ENCODE peak calls at places on chromosome 15, in five cellular contexts. Z is endodermal cell, T is OCI-LY7, I is HFF-Myc, B is heart right ventricle. O is an unnamed sample.

GRCh38 chr15:56038015-56038414 is 44.6 kb upstream of the NEDD4 start:
- DNase-seq in Z (no peak), B (no peak), I (peak), T (peak), O (no peak)

GRCh38 chr15:68681836-68682235 is 103.0 kb downstream of the CORO2B start:
- DNase-seq in T (no peak), B (no peak), I (no peak), Z (peak), O (no peak)

GRCh38 chr15:69629631-69630161 is 177.1 kb downstream of the RPLP1 start:
- DNase-seq in Z (no peak), I (no peak), T (no peak), B (no peak), O (no peak)

GRCh38 chr15:68614621-68615035 is 35.8 kb downstream of the CORO2B start:
- DNase-seq in T (no peak), I (no peak), Z (peak), B (peak), O (no peak)

GRCh38 chr15:67120839-67121540 is 55.6 kb downstream of the SMAD3 start:
- DNase-seq in T (no peak), B (peak), Z (no peak), I (no peak), O (peak)

GRCh38 chr15:68821898-68822380 is 1.2 kb upstream of the ANP32A start:
- DNase-seq in T (peak), Z (peak), B (no peak), I (no peak), O (no peak)

GRCh38 chr15:77186518-77187095 is 115.7 kb upstream of the TSPAN3 start:
- DNase-seq in Z (no peak), B (no peak), T (peak), I (no peak), O (no peak)

GRCh38 chr15:65512807-65513416 is 4.6 kb downstream of the DPP8 start:
- DNase-seq in I (no peak), B (peak), T (no peak), Z (no peak), O (no peak)

GRCh38 chr15:88690331-88690730 is 51.5 kb downstream of the ISG20 start:
- DNase-seq in B (no peak), I (no peak), Z (no peak), T (no peak), O (no peak)

GRCh38 chr15:101105059-101105851 is 146.6 kb downstream of the CHSY1 start:
- DNase-seq in Z (no peak), I (no peak), T (no peak), B (no peak), O (no peak)

GRCh38 chr15:81189583-81190283 is 6.9 kb upstream of the IL16 start:
- DNase-seq in B (peak), Z (no peak), T (no peak), I (peak), O (peak)

GRCh38 chr15:34808016-34808415 is 12.7 kb upstream of the ACTC1 start:
- DNase-seq in I (no peak), Z (no peak), B (no peak), T (no peak), O (no peak)

GRCh38 chr15:78048410-78048946 is 29.0 kb downstream of the TBC1D2B start:
- DNase-seq in T (no peak), B (peak), Z (no peak), I (no peak), O (no peak)

GRCh38 chr15:66389859-66390382 is 3.2 kb downstream of the MAP2K1 start:
- DNase-seq in Z (no peak), B (no peak), T (peak), I (no peak), O (no peak)

GRCh38 chr15:48333553-48333952 is 2.3 kb downstream of the DUT start:
- DNase-seq in B (no peak), I (no peak), Z (no peak), T (peak), O (no peak)

GRCh38 chr15:83844742-83845141 is 190.8 kb downstream of the ADAMTSL3 start:
- DNase-seq in I (no peak), T (no peak), B (no peak), Z (no peak), O (no peak)

GRCh38 chr15:32849769-32850668 is 132.2 kb downstream of the GREM1 start:
- DNase-seq in Z (no peak), B (no peak), I (no peak), T (no peak), O (peak)

GRCh38 chr15:63362196-63362595 is 19.4 kb downstream of the CA12 start:
- DNase-seq in T (no peak), B (peak), Z (no peak), I (no peak), O (no peak)

GRCh38 chr15:45112143-45112591 is 1.8 kb downstream of the DUOX2 start:
- DNase-seq in B (no peak), I (no peak), Z (no peak), T (no peak), O (no peak)
- H3K4me3 ChIP-seq in B (no peak), I (no peak), Z (peak), T (no peak), O (no peak)

DNA sequence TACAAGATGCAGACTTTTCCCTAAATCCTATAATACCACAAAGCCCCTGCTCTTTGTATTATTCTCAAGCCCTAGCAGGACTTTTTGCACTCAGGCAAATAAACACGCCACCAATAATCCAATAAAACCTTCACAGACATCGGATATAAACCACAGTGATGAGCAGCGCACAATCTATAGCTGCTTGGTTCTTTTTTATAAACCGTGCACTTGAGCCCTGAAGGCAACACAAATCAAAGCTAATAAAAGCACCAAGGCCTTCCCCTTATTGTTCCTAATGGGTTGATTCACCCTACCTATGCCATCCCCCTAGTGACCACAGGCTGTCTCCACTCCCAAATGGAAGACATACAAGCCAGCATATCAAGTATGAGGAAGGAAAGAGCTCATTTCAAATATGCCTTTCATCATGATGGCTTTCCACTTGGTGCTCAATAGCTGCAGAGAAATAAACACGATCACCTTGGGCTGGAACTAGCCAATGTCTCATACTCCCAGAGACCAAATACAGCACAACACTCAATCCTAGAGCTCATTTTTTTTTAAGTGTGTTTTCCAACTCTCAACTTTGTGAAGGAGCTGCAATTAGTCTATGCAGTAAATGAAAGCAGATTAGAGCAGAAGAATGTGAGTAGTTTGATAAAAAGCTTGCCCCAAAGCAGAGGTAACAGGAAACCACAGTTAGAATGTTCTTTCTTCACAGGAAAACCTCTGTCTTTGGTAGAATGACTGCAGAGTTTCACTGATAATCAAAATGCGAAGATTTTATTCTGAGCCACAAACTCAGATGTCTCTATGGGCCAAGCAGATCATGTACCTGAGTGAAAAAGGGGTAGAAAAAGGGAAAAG is 573.9 kb downstream of the AGBL1 start:
- DNase-seq in B (no peak), T (no peak), I (no peak), Z (no peak), O (no peak)
- TF ChIP-seq CTCF in B (no peak), T (no peak), I (no peak), Z (peak), O (no peak)

GRCh38 chr15:52790941-52791751 is 1.0 kb upstream of the ONECUT1 start:
- DNase-seq in Z (peak), B (no peak), I (no peak), T (no peak), O (no peak)
- H3K4me3 ChIP-seq in Z (peak), B (peak), I (peak), T (no peak), O (peak)

GRCh38 chr15:42920281-42921048 is at the start of gene TTBK2:
- DNase-seq in B (peak), I (peak), Z (peak), T (peak), O (peak)
- TF ChIP-seq CTCF in B (peak), I (no peak), Z (peak), T (no peak), O (peak)

DNA sequence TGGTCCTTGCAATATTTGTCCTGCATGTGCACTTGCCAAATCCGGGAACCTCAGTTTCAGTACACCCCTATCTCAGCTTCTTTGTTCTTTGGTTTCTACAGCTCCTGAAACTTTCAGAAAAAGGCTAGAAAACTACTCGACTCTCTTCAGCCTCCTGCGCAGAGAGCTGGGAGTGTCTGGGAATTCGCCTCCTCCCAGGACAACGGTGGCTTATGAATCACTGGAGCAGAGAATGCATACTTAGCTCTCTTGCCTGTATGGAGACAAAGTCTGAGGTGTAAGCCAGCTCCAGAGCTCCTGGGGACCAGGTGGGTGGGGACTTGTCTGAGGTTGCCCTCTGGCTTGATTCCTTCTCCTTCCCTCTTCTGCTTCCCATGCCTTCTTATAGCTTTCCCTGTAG is 285.3 kb upstream of the ATP10A start:
- DNase-seq in T (no peak), Z (no peak), I (no peak), B (no peak), O (no peak)
- H3K4me3 ChIP-seq in T (no peak), Z (no peak), I (no peak), B (no peak), O (no peak)

GRCh38 chr15:71106802-71107500 is 8.3 kb upstream of the THSD4 start:
- DNase-seq in T (peak), B (no peak), I (no peak), Z (no peak), O (no peak)

GRCh38 chr15:71104636-71105035 is 10.6 kb upstream of the THSD4 start:
- DNase-seq in I (no peak), B (no peak), Z (no peak), T (no peak), O (no peak)

GRCh38 chr15:71098920-71099319 is 16.4 kb upstream of the THSD4 start:
- DNase-seq in B (no peak), Z (no peak), T (no peak), I (no peak), O (no peak)

GRCh38 chr15:71105444-71105843 is 9.8 kb upstream of the THSD4 start:
- DNase-seq in I (no peak), Z (no peak), T (no peak), B (no peak), O (no peak)

DNA sequence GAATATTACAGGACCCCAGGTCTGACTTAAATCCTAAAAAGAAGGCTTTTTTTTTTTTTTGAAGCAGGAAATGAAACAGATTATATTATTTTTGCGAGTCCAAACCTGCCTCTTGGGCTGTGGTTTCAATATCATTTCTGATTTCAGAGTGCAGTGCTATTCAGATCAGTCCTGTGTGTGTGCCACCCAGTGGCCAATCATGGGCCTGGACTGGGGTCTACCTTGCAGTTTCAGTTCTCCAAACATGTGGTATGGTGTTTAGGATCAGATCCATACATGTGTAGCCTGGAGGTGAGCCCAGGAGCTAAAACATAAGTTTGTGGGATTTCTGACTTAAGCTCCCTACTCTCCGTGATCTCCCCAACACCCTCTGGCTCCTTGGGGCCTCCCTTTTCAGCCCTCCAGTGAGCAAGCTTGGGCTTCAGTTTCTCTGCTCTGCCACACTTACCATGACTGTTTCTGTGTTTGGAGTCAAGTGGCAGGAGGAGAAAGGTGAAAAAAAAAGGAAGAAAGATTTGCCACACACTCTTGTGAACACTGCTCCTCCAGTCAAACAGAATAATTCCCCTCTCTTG is 12.1 kb upstream of the THSD4 start:
- DNase-seq in I (no peak), Z (peak), B (no peak), T (peak), O (no peak)
- TF ChIP-seq CTCF in I (peak), Z (peak), B (peak), T (peak), O (peak)

GRCh38 chr15:99106417-99107220 is 1.7 kb downstream of the SYNM start:
- DNase-seq in Z (peak), B (peak), T (no peak), I (no peak), O (no peak)
- H3K4me3 ChIP-seq in Z (peak), B (peak), T (no peak), I (no peak), O (peak)

DNA sequence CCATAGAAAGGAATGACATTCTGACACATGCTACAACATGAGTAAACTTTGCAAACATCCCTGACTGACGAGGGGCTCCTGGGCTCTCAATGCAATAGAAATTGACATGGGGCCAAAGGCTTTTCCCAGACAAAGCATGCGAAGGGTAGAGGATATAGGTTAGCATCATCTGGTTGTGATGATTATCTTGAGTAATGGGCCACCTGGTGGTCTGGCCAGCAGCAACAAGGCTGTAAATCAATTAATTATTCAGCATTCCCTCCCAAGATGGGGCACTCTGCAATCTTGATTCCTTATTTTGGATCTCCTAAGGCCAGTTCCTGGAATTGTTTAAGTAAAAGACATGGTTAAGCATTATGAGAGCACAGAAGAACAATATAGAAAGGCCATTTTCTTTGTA is 99.2 kb downstream of the AGBL1 start:
- DNase-seq in I (no peak), Z (peak), B (no peak), T (no peak), O (no peak)
- TF ChIP-seq CTCF in I (no peak), Z (peak), B (no peak), T (peak), O (no peak)

GRCh38 chr15:75451674-75452363 is at the start of gene SIN3A:
- DNase-seq in Z (peak), B (peak), I (peak), T (peak), O (peak)

GRCh38 chr15:75452968-75453702 is 1.6 kb upstream of the SIN3A start:
- DNase-seq in I (no peak), T (peak), Z (peak), B (peak), O (no peak)

GRCh38 chr15:75453703-75454470 is 2.4 kb upstream of the SIN3A start:
- DNase-seq in T (peak), Z (peak), I (peak), B (peak), O (peak)

GRCh38 chr15:75451202-75451673 is 252 bp downstream of the SIN3A start:
- DNase-seq in B (no peak), Z (no peak), T (no peak), I (no peak), O (no peak)

DNA sequence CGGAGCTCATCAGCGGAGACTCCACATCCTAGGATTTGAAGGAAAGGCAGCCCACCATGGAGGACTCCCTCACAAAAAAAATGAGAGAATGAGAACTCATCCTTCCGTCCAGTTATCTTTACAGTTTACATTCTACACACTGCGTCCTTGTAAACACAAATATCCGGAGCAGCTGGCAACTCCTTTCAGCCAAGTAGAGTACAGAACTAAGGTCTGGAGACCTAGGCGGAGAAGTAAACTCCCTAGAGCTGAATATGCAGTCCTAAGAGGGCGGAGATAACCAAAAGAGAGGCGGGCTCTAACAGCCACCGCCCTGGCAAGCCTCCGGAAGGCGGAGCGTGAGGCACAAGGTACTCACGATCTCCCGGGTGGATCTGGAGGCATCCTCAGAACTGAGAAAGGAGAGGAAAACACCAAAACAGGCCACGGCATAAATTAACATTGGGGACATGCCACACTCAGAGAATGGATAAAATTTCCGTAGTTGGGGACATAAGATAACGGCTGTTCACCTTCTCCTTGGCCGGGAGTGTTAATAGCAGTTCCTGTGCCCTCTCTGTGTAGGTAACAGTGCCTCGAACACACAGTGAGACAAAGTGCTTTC is 976 bp upstream of the SIN3A start:
- DNase-seq in T (peak), B (peak), Z (peak), I (no peak), O (no peak)
- H3K4me3 ChIP-seq in T (peak), B (peak), Z (peak), I (peak), O (peak)

DNA sequence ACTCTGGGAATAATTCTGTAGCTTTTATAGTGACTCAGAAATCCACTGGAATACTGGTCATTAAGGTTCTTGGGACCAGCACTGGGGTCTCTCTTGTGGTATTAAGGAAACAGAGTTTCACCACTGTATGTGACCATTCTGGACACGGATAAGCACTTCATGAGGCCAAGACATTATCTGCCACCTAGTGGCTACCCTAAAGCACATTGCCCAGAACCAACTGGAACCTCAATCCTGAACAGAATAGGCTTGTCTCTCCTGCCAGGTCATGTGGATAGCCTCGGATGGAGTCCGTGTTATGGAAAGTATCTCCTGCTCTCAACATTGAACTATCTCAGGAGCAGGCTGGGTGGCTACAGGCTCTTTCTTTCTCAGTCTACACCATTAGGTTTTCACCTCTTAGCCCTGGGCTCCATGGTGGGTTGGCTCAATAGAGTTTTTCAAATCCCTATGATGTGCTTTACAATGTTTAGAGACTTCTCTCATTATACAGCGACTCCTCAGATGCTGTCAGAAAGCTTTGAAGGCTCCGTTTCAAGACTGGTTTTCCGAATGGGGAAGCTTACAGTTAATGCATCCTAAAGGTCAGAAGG is 167.6 kb upstream of the ST8SIA2 start:
- DNase-seq in T (peak), Z (peak), I (no peak), B (no peak), O (no peak)
- TF ChIP-seq CTCF in T (peak), Z (peak), I (no peak), B (peak), O (peak)

O was measured in AG04449.